ENCODE peak calls at places on chromosome 1, in six cellular contexts. L is GM20000, P is myocyte, X is left kidney, I is PC-3, V is astrocyte of the spinal cord. Y is an unnamed sample.
A peak's percentile ranks its signal among the peaks of the same experiment; 100 is the strongest.

GRCh38 chr1:74611887-74612286 is 61.7 kb downstream of the ERICH3 start:
- DNase-seq in L (no peak), P (no peak), X (no peak), I (no peak), V (no peak), Y (no peak)

GRCh38 chr1:145979746-145980435 is 15.4 kb downstream of the POLR3GL start:
- DNase-seq in L (no peak), P (no peak), X (no peak), I (no peak), V (no peak), Y (peak; percentile 46)

GRCh38 chr1:40014253-40014706 is 26.2 kb upstream of the CAP1 start:
- DNase-seq in L (no peak), P (no peak), X (no peak), I (peak; percentile 23), V (no peak), Y (no peak)

GRCh38 chr1:55213885-55214213 is 1.3 kb downstream of the USP24 start:
- DNase-seq in L (no peak), P (no peak), X (no peak), I (no peak), V (no peak), Y (no peak)

GRCh38 chr1:78048446-78048845 is 2.7 kb downstream of the GIPC2 start:
- DNase-seq in L (no peak), P (no peak), X (no peak), I (no peak), V (no peak), Y (no peak)

GRCh38 chr1:24699628-24700027 is 45.6 kb upstream of the CLIC4 start:
- DNase-seq in L (no peak), P (peak; percentile 93), X (no peak), I (no peak), V (no peak), Y (no peak)

GRCh38 chr1:43440358-43440757 is 13.4 kb downstream of the HYI start:
- DNase-seq in L (no peak), P (no peak), X (no peak), I (no peak), V (no peak), Y (no peak)

GRCh38 chr1:36083635-36084501 is at the start of gene TEKT2:
- DNase-seq in L (peak; percentile 70), P (no peak), X (peak; percentile 96), I (no peak), V (peak; percentile 19), Y (no peak)

GRCh38 chr1:209850342-209850979 is 22.7 kb downstream of the UTP25 start:
- DNase-seq in L (peak; percentile 68), P (peak; percentile 26), X (peak; percentile 64), I (peak; percentile 89), V (peak; percentile 85), Y (no peak)

GRCh38 chr1:26787706-26788514 is at the start of gene PIGV:
- DNase-seq in L (peak; percentile 93), P (peak; percentile 87), X (peak; percentile 97), I (peak; percentile 79), V (peak; percentile 83), Y (no peak)

GRCh38 chr1:54866801-54867716 is 19.9 kb downstream of the DHCR24 start:
- DNase-seq in L (no peak), P (no peak), X (peak; percentile 24), I (no peak), V (no peak), Y (no peak)

GRCh38 chr1:229230893-229231753 is 39.8 kb upstream of the RAB4A start:
- DNase-seq in L (no peak), P (peak; percentile 33), X (no peak), I (peak; percentile 44), V (peak; percentile 69), Y (no peak)

GRCh38 chr1:147167361-147167760 is 4.9 kb downstream of the PRKAB2 start:
- DNase-seq in L (no peak), P (peak; percentile 74), X (no peak), I (peak; percentile 97), V (peak; percentile 96), Y (no peak)

GRCh38 chr1:3469849-3470649 is 15.6 kb downstream of the ARHGEF16 start:
- DNase-seq in L (no peak), P (no peak), X (no peak), I (no peak), V (no peak), Y (no peak)

GRCh38 chr1:9652379-9653194 is 1.1 kb downstream of the PIK3CD start:
- DNase-seq in L (peak; percentile 78), P (peak; percentile 3), X (no peak), I (no peak), V (no peak), Y (no peak)

GRCh38 chr1:227766015-227766634 is 30.9 kb downstream of the SNAP47 start:
- DNase-seq in L (no peak), P (peak; percentile 86), X (no peak), I (peak; percentile 96), V (peak; percentile 48), Y (no peak)

GRCh38 chr1:85628791-85629531 is 48.4 kb downstream of the CCN1 start:
- DNase-seq in L (no peak), P (peak; percentile 95), X (peak; percentile 39), I (peak; percentile 86), V (peak; percentile 96), Y (no peak)

GRCh38 chr1:15902882-15903281 is 55.4 kb downstream of the SPEN start:
- DNase-seq in L (no peak), P (peak; percentile 70), X (no peak), I (peak; percentile 89), V (peak; percentile 76), Y (no peak)

GRCh38 chr1:204261746-204262505 is 48.1 kb upstream of the GOLT1A start:
- DNase-seq in L (no peak), P (peak; percentile 93), X (no peak), I (no peak), V (peak; percentile 22), Y (no peak)

GRCh38 chr1:118979754-118980270 is 8.3 kb downstream of the TBX15 start:
- DNase-seq in L (no peak), P (no peak), X (peak; percentile 64), I (no peak), V (no peak), Y (no peak)

GRCh38 chr1:212974735-212975606 is 24.6 kb downstream of the VASH2 start:
- DNase-seq in L (no peak), P (peak; percentile 38), X (no peak), I (no peak), V (no peak), Y (no peak)

GRCh38 chr1:29719253-29719652 is 482.9 kb downstream of the PTPRU start:
- DNase-seq in L (no peak), P (no peak), X (no peak), I (peak; percentile 82), V (peak; percentile 96), Y (no peak)

GRCh38 chr1:35691080-35691479 is 27.6 kb downstream of the C1orf216 start:
- DNase-seq in L (no peak), P (no peak), X (no peak), I (no peak), V (no peak), Y (no peak)

GRCh38 chr1:11339346-11340247 is 66.6 kb downstream of the UBIAD1 start:
- DNase-seq in L (no peak), P (peak; percentile 97), X (peak; percentile 91), I (peak; percentile 31), V (no peak), Y (no peak)

GRCh38 chr1:37723072-37723389 is 30.7 kb downstream of the CDCA8 start:
- DNase-seq in L (no peak), P (no peak), X (no peak), I (no peak), V (no peak), Y (no peak)

GRCh38 chr1:159055181-159055621 is 21.4 kb downstream of the AIM2 start:
- DNase-seq in L (no peak), P (no peak), X (no peak), I (no peak), V (no peak), Y (no peak)

GRCh38 chr1:114122891-114123621 is 30.6 kb downstream of the SYT6 start:
- DNase-seq in L (no peak), P (peak; percentile 23), X (no peak), I (peak; percentile 76), V (peak; percentile 9), Y (no peak)

GRCh38 chr1:115314765-115315164 is 23.3 kb downstream of the NGF start:
- DNase-seq in L (no peak), P (peak; percentile 51), X (no peak), I (peak; percentile 78), V (peak; percentile 85), Y (no peak)

GRCh38 chr1:37478890-37479254 is 4.5 kb downstream of the ZC3H12A start:
- DNase-seq in L (no peak), P (no peak), X (no peak), I (peak; percentile 46), V (peak; percentile 36), Y (no peak)

GRCh38 chr1:56534252-56534651 is 45.1 kb downstream of the PLPP3 start:
- DNase-seq in L (no peak), P (no peak), X (no peak), I (no peak), V (no peak), Y (no peak)

GRCh38 chr1:203607169-203607873 is 19.3 kb upstream of the ATP2B4 start:
- DNase-seq in L (peak; percentile 32), P (peak; percentile 75), X (no peak), I (peak; percentile 94), V (peak; percentile 93), Y (no peak)

GRCh38 chr1:241411056-241411775 is 54.2 kb upstream of the RGS7 start:
- DNase-seq in L (no peak), P (no peak), X (no peak), I (peak; percentile 31), V (peak; percentile 5), Y (no peak)

GRCh38 chr1:236107121-236107907 is 35.0 kb upstream of the GPR137B start:
- DNase-seq in L (no peak), P (no peak), X (no peak), I (no peak), V (no peak), Y (no peak)

GRCh38 chr1:218454700-218455282 is 109.7 kb downstream of the TGFB2 start:
- DNase-seq in L (no peak), P (no peak), X (no peak), I (peak; percentile 62), V (no peak), Y (no peak)

GRCh38 chr1:179016694-179017382 is 8.9 kb upstream of the FAM20B start:
- DNase-seq in L (no peak), P (peak; percentile 99), X (peak; percentile 28), I (peak; percentile 93), V (peak; percentile 94), Y (no peak)

Y was measured in GM12864.